ENCODE peak calls at places on chromosomes 12 and 14, in five cellular contexts. O is bronchial epithelial cell, S is body of pancreas, V is transverse colon, A is GM12865. F is an unnamed sample.

GRCh38 chr14:30354439-30354838 is 204.5 kb upstream of the G2E3 start:
- DNase-seq in O (no peak), S (no peak), V (no peak), A (no peak), F (no peak)

GRCh38 chr12:10584415-10584814 is 29.0 kb downstream of the MAGOHB start:
- DNase-seq in O (peak; percentile 13), S (no peak), V (no peak), A (no peak), F (no peak)

GRCh38 chr12:6238875-6239274 is 38.7 kb downstream of the CD9 start:
- DNase-seq in O (no peak), S (no peak), V (no peak), A (no peak), F (no peak)

GRCh38 chr12:120598674-120599463 is 17.7 kb upstream of the POP5 start:
- DNase-seq in O (peak; percentile 64), S (peak; percentile 26), V (no peak), A (no peak), F (no peak)

GRCh38 chr12:124098887-124099286 is 125.9 kb downstream of the ZNF664 start:
- DNase-seq in O (no peak), S (no peak), V (no peak), A (no peak), F (no peak)

GRCh38 chr14:56650977-56651376 is 71.4 kb downstream of the TMEM260 start:
- DNase-seq in O (no peak), S (no peak), V (no peak), A (no peak), F (no peak)

GRCh38 chr12:62260733-62261683 is 804 bp downstream of the USP15 start:
- DNase-seq in O (peak; percentile 61), S (peak; percentile 36), V (peak; percentile 45), A (peak; percentile 91), F (peak; percentile 16)

GRCh38 chr12:32893008-32893407 is 3.6 kb downstream of the PKP2 start:
- DNase-seq in O (no peak), S (no peak), V (no peak), A (no peak), F (no peak)

GRCh38 chr12:123506059-123506842 is 27.3 kb downstream of the RILPL1 start:
- DNase-seq in O (no peak), S (no peak), V (no peak), A (no peak), F (no peak)

GRCh38 chr14:47619397-47619796 is 56.0 kb downstream of the MDGA2 start:
- DNase-seq in O (peak; percentile 40), S (no peak), V (no peak), A (no peak), F (no peak)

GRCh38 chr14:54197369-54197768 is 199.4 kb upstream of the CDKN3 start:
- DNase-seq in O (no peak), S (no peak), V (no peak), A (no peak), F (no peak)

GRCh38 chr14:59627011-59627520 is 50.5 kb upstream of the CCDC175 start:
- DNase-seq in O (no peak), S (no peak), V (no peak), A (no peak), F (no peak)

GRCh38 chr12:110301065-110301806 is 20.2 kb downstream of the ATP2A2 start:
- DNase-seq in O (no peak), S (no peak), V (no peak), A (no peak), F (no peak)

GRCh38 chr14:103630364-103631108 is 1.5 kb downstream of the KLC1 start:
- DNase-seq in O (peak; percentile 49), S (no peak), V (no peak), A (no peak), F (no peak)

GRCh38 chr12:110726018-110726417 is 16.7 kb downstream of the PPP1CC start:
- DNase-seq in O (no peak), S (no peak), V (no peak), A (no peak), F (no peak)

GRCh38 chr12:49887536-49888401 is 15.9 kb downstream of the FAIM2 start:
- DNase-seq in O (no peak), S (no peak), V (peak; percentile 17), A (no peak), F (peak; percentile 59)

GRCh38 chr12:56338643-56339422 is at the start of gene IL23A:
- DNase-seq in O (peak; percentile 93), S (no peak), V (peak; percentile 30), A (peak; percentile 84), F (no peak)

GRCh38 chr14:95294834-95295599 is 24.7 kb downstream of the CLMN start:
- DNase-seq in O (peak; percentile 89), S (peak; percentile 64), V (peak; percentile 35), A (no peak), F (no peak)

GRCh38 chr12:6452908-6453630 is 1.2 kb downstream of the TAPBPL start:
- DNase-seq in O (peak; percentile 27), S (no peak), V (peak; percentile 76), A (peak; percentile 76), F (no peak)

GRCh38 chr14:102777711-102778615 is 714 bp downstream of the TRAF3 start:
- DNase-seq in O (peak; percentile 22), S (peak; percentile 36), V (peak; percentile 26), A (peak; percentile 61), F (no peak)

GRCh38 chr12:46386877-46387629 is 14.5 kb upstream of the SLC38A2 start:
- DNase-seq in O (no peak), S (no peak), V (peak; percentile 43), A (peak; percentile 84), F (no peak)

GRCh38 chr12:132801741-132802140 is 26.9 kb downstream of the GOLGA3 start:
- DNase-seq in O (no peak), S (no peak), V (no peak), A (no peak), F (no peak)

GRCh38 chr14:39467889-39468524 is 35.8 kb upstream of the FBXO33 start:
- DNase-seq in O (peak; percentile 37), S (no peak), V (no peak), A (peak; percentile 82), F (no peak)

GRCh38 chr14:101460986-101461750 is 100.1 kb upstream of the DIO3 start:
- DNase-seq in O (no peak), S (peak; percentile 60), V (no peak), A (no peak), F (no peak)

GRCh38 chr14:69345402-69345801 is 52.7 kb downstream of the ERH start:
- DNase-seq in O (no peak), S (no peak), V (no peak), A (no peak), F (no peak)

GRCh38 chr12:95838125-95838524 is 20.6 kb upstream of the SNRPF start:
- DNase-seq in O (peak; percentile 21), S (no peak), V (peak; percentile 65), A (no peak), F (peak; percentile 40)

GRCh38 chr12:64450711-64451486 is 1.0 kb upstream of the TBK1 start:
- DNase-seq in O (peak; percentile 10), S (no peak), V (no peak), A (peak; percentile 45), F (no peak)

GRCh38 chr12:73072214-73072613 is 800.0 kb downstream of the TRHDE start:
- DNase-seq in O (no peak), S (no peak), V (no peak), A (no peak), F (no peak)